ENCODE peak calls at places on chromosomes 2 and 18, in nine cellular contexts. N is PC-9, H is brain microvascular endothelial cell, T is endothelial cell, P is endodermal cell, Z is colonic mucosa, S is HFFc6, F is bronchial epithelial cell, A is fibroblast of lung. W is an unnamed sample.

GRCh38 chr2:96955694-96956610 is 30.4 kb downstream of the FAM178B start:
- DNase-seq in N (no peak), H (no peak), T (no peak), P (peak), Z (peak), S (no peak), F (no peak), A (no peak), W (no peak)

GRCh38 chr2:120662746-120663145 is 72.9 kb upstream of the GLI2 start:
- DNase-seq in N (no peak), H (no peak), T (no peak), P (peak), Z (no peak), S (no peak), F (no peak), A (no peak), W (no peak)

GRCh38 chr2:146048141-146048540 is 1528.2 kb upstream of the ZEB2 start:
- DNase-seq in N (no peak), H (no peak), T (no peak), P (no peak), Z (no peak), S (no peak), F (peak), A (no peak), W (no peak)

GRCh38 chr18:51867767-51868166 is 472.2 kb upstream of the DCC start:
- DNase-seq in N (no peak), H (peak), T (no peak), P (no peak), Z (no peak), S (no peak), F (peak), A (peak), W (no peak)

GRCh38 chr18:57846258-57846657 is 43.1 kb upstream of the ATP8B1 start:
- DNase-seq in N (peak), H (peak), T (no peak), P (no peak), Z (no peak), S (peak), F (peak), A (peak), W (peak)

GRCh38 chr2:61220768-61221167 is 58.8 kb downstream of the C2orf74 start:
- DNase-seq in N (no peak), H (peak), T (no peak), P (no peak), Z (no peak), S (peak), F (no peak), A (peak), W (no peak)

GRCh38 chr18:7360606-7361170 is 129.8 kb downstream of the LRRC30 start:
- DNase-seq in N (no peak), H (no peak), T (no peak), P (no peak), Z (no peak), S (no peak), F (no peak), A (no peak), W (no peak)

GRCh38 chr2:1947316-1947715 is 203.0 kb upstream of the PXDN start:
- DNase-seq in N (no peak), H (no peak), T (no peak), P (no peak), Z (no peak), S (no peak), F (no peak), A (no peak), W (no peak)

GRCh38 chr2:31125918-31126695 is 12.1 kb downstream of the GALNT14 start:
- DNase-seq in N (no peak), H (peak), T (no peak), P (no peak), Z (no peak), S (peak), F (no peak), A (no peak), W (no peak)

GRCh38 chr2:75565523-75566449 is 5.0 kb upstream of the EVA1A start:
- DNase-seq in N (no peak), H (no peak), T (no peak), P (no peak), Z (no peak), S (peak), F (peak), A (no peak), W (no peak)

GRCh38 chr2:79292231-79292785 is 132.8 kb upstream of the REG3A start:
- DNase-seq in N (no peak), H (no peak), T (no peak), P (no peak), Z (no peak), S (no peak), F (no peak), A (no peak), W (no peak)

GRCh38 chr2:7165736-7166135 is 248.5 kb downstream of the RNF144A start:
- DNase-seq in N (no peak), H (no peak), T (no peak), P (no peak), Z (no peak), S (no peak), F (no peak), A (peak), W (no peak)

GRCh38 chr2:204948822-204949221 is 403.5 kb downstream of the PARD3B start:
- DNase-seq in N (no peak), H (no peak), T (no peak), P (no peak), Z (no peak), S (no peak), F (no peak), A (no peak), W (no peak)

GRCh38 chr2:179954026-179954425 is 53.1 kb downstream of the CWC22 start:
- DNase-seq in N (no peak), H (no peak), T (no peak), P (no peak), Z (no peak), S (no peak), F (peak), A (no peak), W (no peak)

GRCh38 chr18:74342416-74343043 is 26.9 kb downstream of the C18orf63 start:
- DNase-seq in N (peak), H (peak), T (peak), P (no peak), Z (peak), S (peak), F (peak), A (peak), W (peak)

GRCh38 chr18:72811047-72811446 is 56.7 kb downstream of the NETO1 start:
- DNase-seq in N (no peak), H (no peak), T (no peak), P (no peak), Z (no peak), S (no peak), F (no peak), A (no peak), W (no peak)

GRCh38 chr2:70258532-70258875 is 567 bp downstream of the PCYOX1 start:
- DNase-seq in N (peak), H (no peak), T (peak), P (peak), Z (peak), S (peak), F (peak), A (peak), W (no peak)

GRCh38 chr2:83081835-83082522 is 1377.1 kb downstream of the SUCLG1 start:
- DNase-seq in N (no peak), H (peak), T (peak), P (no peak), Z (peak), S (peak), F (peak), A (peak), W (no peak)

GRCh38 chr18:43751203-43751602 is 473.9 kb upstream of the SYT4 start:
- DNase-seq in N (no peak), H (no peak), T (no peak), P (no peak), Z (no peak), S (no peak), F (peak), A (peak), W (no peak)

GRCh38 chr18:64663086-64663485 is 514.2 kb upstream of the LINC00305 start:
- DNase-seq in N (no peak), H (no peak), T (no peak), P (no peak), Z (no peak), S (no peak), F (no peak), A (no peak), W (no peak)

GRCh38 chr2:100903534-100904258 is 83.8 kb downstream of the NPAS2 start:
- DNase-seq in N (peak), H (no peak), T (no peak), P (peak), Z (no peak), S (no peak), F (peak), A (peak), W (no peak)

GRCh38 chr2:71939588-71940535 is 207.8 kb downstream of the CYP26B1 start:
- DNase-seq in N (no peak), H (no peak), T (no peak), P (peak), Z (peak), S (no peak), F (no peak), A (no peak), W (no peak)

GRCh38 chr2:28626891-28627421 is 124.7 kb upstream of the PPP1CB start:
- DNase-seq in N (no peak), H (no peak), T (no peak), P (no peak), Z (no peak), S (no peak), F (no peak), A (peak), W (no peak)

GRCh38 chr2:209809256-209809655 is 37.6 kb downstream of the UNC80 start:
- DNase-seq in N (no peak), H (no peak), T (no peak), P (no peak), Z (no peak), S (no peak), F (no peak), A (no peak), W (no peak)

GRCh38 chr18:58176915-58177717 is 133.1 kb downstream of the NEDD4L start:
- DNase-seq in N (peak), H (peak), T (no peak), P (no peak), Z (no peak), S (peak), F (peak), A (peak), W (peak)

GRCh38 chr2:17599617-17600016 is 59.1 kb downstream of the VSNL1 start:
- DNase-seq in N (peak), H (no peak), T (no peak), P (peak), Z (no peak), S (no peak), F (peak), A (no peak), W (no peak)

GRCh38 chr18:61756244-61756643 is 136.6 kb downstream of the RNF152 start:
- DNase-seq in N (no peak), H (no peak), T (no peak), P (no peak), Z (no peak), S (no peak), F (no peak), A (no peak), W (no peak)
- TF ChIP-seq CTCF in N (no peak), H (no peak), T (no peak), P (no peak), Z (no peak), S (no peak), F (no peak), A (no peak), W (no peak)

GRCh38 chr18:14978962-14979535 is 231.1 kb downstream of the ANKRD30B start:
- DNase-seq in N (peak), H (no peak), T (peak), P (peak), Z (peak), S (no peak), F (no peak), A (no peak), W (peak)

GRCh38 chr18:14978191-14978590 is 230.2 kb downstream of the ANKRD30B start:
- DNase-seq in N (no peak), H (no peak), T (no peak), P (no peak), Z (no peak), S (no peak), F (no peak), A (no peak), W (no peak)

GRCh38 chr18:14975431-14975830 is 227.5 kb downstream of the ANKRD30B start:
- DNase-seq in N (no peak), H (no peak), T (no peak), P (no peak), Z (no peak), S (no peak), F (peak), A (no peak), W (no peak)

GRCh38 chr18:14974576-14974975 is 226.6 kb downstream of the ANKRD30B start:
- DNase-seq in N (peak), H (no peak), T (no peak), P (no peak), Z (no peak), S (no peak), F (peak), A (no peak), W (peak)

DNA sequence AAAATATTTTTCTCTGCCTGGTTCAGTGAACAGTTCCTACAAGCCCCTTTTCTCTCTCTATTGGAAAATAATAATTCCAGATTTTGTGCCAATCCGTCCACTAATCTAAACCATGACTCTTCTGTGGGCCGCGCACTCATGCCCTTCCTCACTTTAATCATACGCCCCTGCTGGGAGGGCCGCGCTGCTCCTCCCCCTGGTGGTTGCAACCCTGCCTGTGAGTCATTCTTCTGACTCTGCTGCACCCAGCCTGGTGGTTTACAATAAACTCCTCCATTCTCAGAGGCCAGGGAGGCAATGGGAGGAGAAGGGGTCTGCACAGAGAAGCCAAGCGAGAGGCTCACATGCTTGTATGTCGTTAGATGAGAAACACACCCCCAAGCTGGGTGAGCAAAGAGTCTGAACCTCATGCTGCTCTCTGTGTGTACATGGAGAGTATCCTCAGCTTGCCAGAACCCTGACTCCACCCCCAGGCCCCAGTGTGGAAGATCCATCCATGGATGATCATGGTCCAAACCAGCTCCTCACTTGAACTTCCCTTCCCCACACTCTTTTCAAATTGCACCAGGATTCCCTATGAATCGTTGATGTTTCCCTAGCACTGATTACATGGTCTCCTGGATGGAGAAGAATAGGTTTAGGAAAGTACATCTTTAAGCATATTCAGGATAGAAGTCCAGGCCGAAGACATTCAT is 228.9 kb downstream of the ANKRD30B start:
- DNase-seq in N (peak), H (no peak), T (no peak), P (no peak), Z (no peak), S (no peak), F (peak), A (no peak), W (no peak)
- TF ChIP-seq CTCF in N (peak), H (peak), T (no peak), P (no peak), Z (no peak), S (no peak), F (no peak), A (no peak), W (peak)

DNA sequence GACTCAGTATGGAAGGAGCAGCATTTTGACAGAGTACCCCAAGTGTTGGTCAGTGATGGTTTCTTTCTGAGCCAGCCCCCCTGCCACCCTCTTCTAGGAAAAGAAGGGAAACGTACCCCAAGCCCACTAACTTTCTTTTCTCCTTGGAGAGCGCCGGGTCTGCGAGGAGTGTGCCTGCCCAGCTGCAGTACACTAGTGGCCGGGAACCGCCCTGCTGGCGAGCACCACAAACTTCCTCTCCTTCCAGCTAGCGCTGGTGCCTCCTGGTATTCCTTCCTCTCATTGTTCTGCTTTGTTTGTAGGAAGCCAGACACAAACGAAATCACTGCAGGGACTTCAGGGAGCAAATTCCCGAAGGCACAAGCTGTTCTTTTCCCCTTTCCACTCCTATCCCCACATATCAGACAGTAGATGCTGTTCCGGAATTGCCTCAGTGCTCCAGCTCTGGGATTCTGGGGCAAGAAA is 1.8 kb downstream of the CCDC85A start:
- DNase-seq in N (peak), H (no peak), T (peak), P (peak), Z (peak), S (peak), F (no peak), A (peak), W (peak)
- TF ChIP-seq CTCF in N (no peak), H (peak), T (no peak), P (peak), Z (no peak), S (peak), F (no peak), A (no peak), W (no peak)

DNA sequence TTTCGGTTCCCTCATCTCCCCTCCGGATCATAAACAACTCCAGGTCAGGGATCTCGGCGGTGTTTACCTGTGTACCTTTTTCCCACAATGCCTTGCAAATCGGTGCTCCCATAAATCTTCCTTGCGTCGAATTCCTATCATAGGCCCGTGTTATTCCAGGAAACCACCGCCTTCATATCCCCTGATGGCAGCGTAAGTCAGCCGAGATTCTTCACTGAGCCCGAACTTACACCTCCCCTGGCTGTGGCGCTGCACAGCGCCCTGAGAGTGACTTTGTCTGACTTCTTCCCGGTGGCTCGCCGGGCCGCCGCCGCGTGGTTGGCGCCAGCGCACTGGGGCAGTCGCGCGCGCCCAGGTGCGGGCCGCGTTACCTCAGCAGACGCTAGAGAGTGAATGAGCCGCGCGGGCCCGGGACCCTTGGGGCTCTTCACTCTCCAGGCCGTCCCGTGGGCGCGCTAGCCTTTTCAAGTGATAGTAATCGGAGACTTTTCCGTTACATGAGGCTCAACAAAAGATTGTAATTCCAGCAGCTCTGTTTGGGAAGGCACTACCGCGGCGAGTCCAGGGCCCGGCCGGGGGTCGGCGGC is 101.6 kb downstream of the SPTBN1 start:
- DNase-seq in N (peak), H (no peak), T (peak), P (peak), Z (peak), S (no peak), F (peak), A (peak), W (peak)
- TF ChIP-seq CTCF in N (no peak), H (peak), T (no peak), P (peak), Z (no peak), S (no peak), F (peak), A (no peak), W (no peak)

W was measured in Calu3.